ENCODE peak calls at places on chromosomes 13 and 19, in eight cellular contexts. One of them, this sample, is unnamed.

GRCh38 chr13:75236774-75237173 is 245.2 kb downstream of the TBC1D4 start:
- DNase-seq in dermis microvascular lymphatic vessel endothelial cell: no peak
- DNase-seq in RWPE2: no peak
- DNase-seq in stimulated activated CD8-positive, alpha-beta memory T cell treated with anti-CD3 and anti-CD28 coated beads, Interleukin-15, amount 100 ng/mL, for 1 hour: no peak
- DNase-seq in HEK293T: no peak
- DNase-seq in GM20000: no peak
- DNase-seq in stimulated activated CD4-positive, alpha-beta T cell treated with anti-CD3 and anti-CD28 coated beads, Interleukin-2, amount 100 ng/mL, for 24 hours: no peak
- DNase-seq in left ventricle myocardium superior: no peak
- DNase-seq in this sample: no peak

GRCh38 chr13:98775844-98776598 is 23.5 kb upstream of the SLC15A1 start:
- DNase-seq in dermis microvascular lymphatic vessel endothelial cell: peak; percentile 35
- DNase-seq in RWPE2: peak; percentile 84
- DNase-seq in stimulated activated CD8-positive, alpha-beta memory T cell treated with anti-CD3 and anti-CD28 coated beads, Interleukin-15, amount 100 ng/mL, for 1 hour: no peak
- DNase-seq in HEK293T: no peak
- DNase-seq in GM20000: no peak
- DNase-seq in stimulated activated CD4-positive, alpha-beta T cell treated with anti-CD3 and anti-CD28 coated beads, Interleukin-2, amount 100 ng/mL, for 24 hours: no peak
- DNase-seq in left ventricle myocardium superior: no peak
- DNase-seq in this sample: no peak

GRCh38 chr19:18422530-18423191 is 3.5 kb downstream of the SSBP4 start:
- DNase-seq in dermis microvascular lymphatic vessel endothelial cell: no peak
- DNase-seq in RWPE2: no peak
- DNase-seq in stimulated activated CD8-positive, alpha-beta memory T cell treated with anti-CD3 and anti-CD28 coated beads, Interleukin-15, amount 100 ng/mL, for 1 hour: no peak
- DNase-seq in HEK293T: no peak
- DNase-seq in GM20000: no peak
- DNase-seq in stimulated activated CD4-positive, alpha-beta T cell treated with anti-CD3 and anti-CD28 coated beads, Interleukin-2, amount 100 ng/mL, for 24 hours: no peak
- DNase-seq in left ventricle myocardium superior: no peak
- DNase-seq in this sample: no peak

GRCh38 chr19:32201661-32202060 is 143.7 kb upstream of the ZNF507 start:
- DNase-seq in dermis microvascular lymphatic vessel endothelial cell: peak; percentile 58
- DNase-seq in RWPE2: no peak
- DNase-seq in stimulated activated CD8-positive, alpha-beta memory T cell treated with anti-CD3 and anti-CD28 coated beads, Interleukin-15, amount 100 ng/mL, for 1 hour: no peak
- DNase-seq in HEK293T: no peak
- DNase-seq in GM20000: no peak
- DNase-seq in stimulated activated CD4-positive, alpha-beta T cell treated with anti-CD3 and anti-CD28 coated beads, Interleukin-2, amount 100 ng/mL, for 24 hours: peak; percentile 13
- DNase-seq in left ventricle myocardium superior: no peak
- DNase-seq in this sample: no peak

GRCh38 chr19:7550987-7551761 is 15.7 kb downstream of the PNPLA6 start:
- DNase-seq in dermis microvascular lymphatic vessel endothelial cell: peak; percentile 39
- DNase-seq in RWPE2: no peak
- DNase-seq in stimulated activated CD8-positive, alpha-beta memory T cell treated with anti-CD3 and anti-CD28 coated beads, Interleukin-15, amount 100 ng/mL, for 1 hour: no peak
- DNase-seq in HEK293T: peak; percentile 93
- DNase-seq in GM20000: peak; percentile 77
- DNase-seq in stimulated activated CD4-positive, alpha-beta T cell treated with anti-CD3 and anti-CD28 coated beads, Interleukin-2, amount 100 ng/mL, for 24 hours: peak; percentile 36
- DNase-seq in left ventricle myocardium superior: peak; percentile 82
- DNase-seq in this sample: no peak

GRCh38 chr19:48963371-48964204 is 1.5 kb upstream of the FTL start:
- DNase-seq in dermis microvascular lymphatic vessel endothelial cell: peak; percentile 70
- DNase-seq in RWPE2: no peak
- DNase-seq in stimulated activated CD8-positive, alpha-beta memory T cell treated with anti-CD3 and anti-CD28 coated beads, Interleukin-15, amount 100 ng/mL, for 1 hour: no peak
- DNase-seq in HEK293T: no peak
- DNase-seq in GM20000: peak; percentile 87
- DNase-seq in stimulated activated CD4-positive, alpha-beta T cell treated with anti-CD3 and anti-CD28 coated beads, Interleukin-2, amount 100 ng/mL, for 24 hours: peak; percentile 77
- DNase-seq in left ventricle myocardium superior: peak; percentile 84
- DNase-seq in this sample: peak; percentile 59

GRCh38 chr13:94056362-94056990 is 423.0 kb downstream of the DCT start:
- DNase-seq in dermis microvascular lymphatic vessel endothelial cell: no peak
- DNase-seq in RWPE2: no peak
- DNase-seq in stimulated activated CD8-positive, alpha-beta memory T cell treated with anti-CD3 and anti-CD28 coated beads, Interleukin-15, amount 100 ng/mL, for 1 hour: no peak
- DNase-seq in HEK293T: no peak
- DNase-seq in GM20000: no peak
- DNase-seq in stimulated activated CD4-positive, alpha-beta T cell treated with anti-CD3 and anti-CD28 coated beads, Interleukin-2, amount 100 ng/mL, for 24 hours: no peak
- DNase-seq in left ventricle myocardium superior: no peak
- DNase-seq in this sample: no peak

GRCh38 chr19:28482221-28482620 is 730.7 kb downstream of the UQCRFS1 start:
- DNase-seq in dermis microvascular lymphatic vessel endothelial cell: no peak
- DNase-seq in RWPE2: peak; percentile 66
- DNase-seq in stimulated activated CD8-positive, alpha-beta memory T cell treated with anti-CD3 and anti-CD28 coated beads, Interleukin-15, amount 100 ng/mL, for 1 hour: no peak
- DNase-seq in HEK293T: no peak
- DNase-seq in GM20000: no peak
- DNase-seq in stimulated activated CD4-positive, alpha-beta T cell treated with anti-CD3 and anti-CD28 coated beads, Interleukin-2, amount 100 ng/mL, for 24 hours: no peak
- DNase-seq in left ventricle myocardium superior: no peak
- DNase-seq in this sample: no peak

GRCh38 chr19:29511768-29512167 is 14.0 kb upstream of the VSTM2B start:
- DNase-seq in dermis microvascular lymphatic vessel endothelial cell: no peak
- DNase-seq in RWPE2: no peak
- DNase-seq in stimulated activated CD8-positive, alpha-beta memory T cell treated with anti-CD3 and anti-CD28 coated beads, Interleukin-15, amount 100 ng/mL, for 1 hour: no peak
- DNase-seq in HEK293T: no peak
- DNase-seq in GM20000: no peak
- DNase-seq in stimulated activated CD4-positive, alpha-beta T cell treated with anti-CD3 and anti-CD28 coated beads, Interleukin-2, amount 100 ng/mL, for 24 hours: no peak
- DNase-seq in left ventricle myocardium superior: no peak
- DNase-seq in this sample: no peak

GRCh38 chr13:106533101-106533939 is 2.1 kb downstream of the EFNB2 start:
- DNase-seq in dermis microvascular lymphatic vessel endothelial cell: peak; percentile 82
- DNase-seq in RWPE2: peak; percentile 73
- DNase-seq in stimulated activated CD8-positive, alpha-beta memory T cell treated with anti-CD3 and anti-CD28 coated beads, Interleukin-15, amount 100 ng/mL, for 1 hour: no peak
- DNase-seq in HEK293T: no peak
- DNase-seq in GM20000: peak; percentile 52
- DNase-seq in stimulated activated CD4-positive, alpha-beta T cell treated with anti-CD3 and anti-CD28 coated beads, Interleukin-2, amount 100 ng/mL, for 24 hours: peak; percentile 27
- DNase-seq in left ventricle myocardium superior: peak; percentile 89
- DNase-seq in this sample: peak; percentile 29

GRCh38 chr19:31659897-31660210 is 310.6 kb upstream of the TSHZ3 start:
- DNase-seq in dermis microvascular lymphatic vessel endothelial cell: no peak
- DNase-seq in RWPE2: no peak
- DNase-seq in stimulated activated CD8-positive, alpha-beta memory T cell treated with anti-CD3 and anti-CD28 coated beads, Interleukin-15, amount 100 ng/mL, for 1 hour: no peak
- DNase-seq in HEK293T: no peak
- DNase-seq in GM20000: no peak
- DNase-seq in stimulated activated CD4-positive, alpha-beta T cell treated with anti-CD3 and anti-CD28 coated beads, Interleukin-2, amount 100 ng/mL, for 24 hours: no peak
- DNase-seq in left ventricle myocardium superior: no peak
- DNase-seq in this sample: no peak

GRCh38 chr19:32519023-32519422 is 62.0 kb upstream of the PDCD5 start:
- DNase-seq in dermis microvascular lymphatic vessel endothelial cell: peak; percentile 4
- DNase-seq in RWPE2: no peak
- DNase-seq in stimulated activated CD8-positive, alpha-beta memory T cell treated with anti-CD3 and anti-CD28 coated beads, Interleukin-15, amount 100 ng/mL, for 1 hour: no peak
- DNase-seq in HEK293T: no peak
- DNase-seq in GM20000: no peak
- DNase-seq in stimulated activated CD4-positive, alpha-beta T cell treated with anti-CD3 and anti-CD28 coated beads, Interleukin-2, amount 100 ng/mL, for 24 hours: no peak
- DNase-seq in left ventricle myocardium superior: no peak
- DNase-seq in this sample: no peak

GRCh38 chr13:111179908-111180756 is 65.0 kb downstream of the ARHGEF7 start:
- DNase-seq in dermis microvascular lymphatic vessel endothelial cell: no peak
- DNase-seq in RWPE2: no peak
- DNase-seq in stimulated activated CD8-positive, alpha-beta memory T cell treated with anti-CD3 and anti-CD28 coated beads, Interleukin-15, amount 100 ng/mL, for 1 hour: no peak
- DNase-seq in HEK293T: no peak
- DNase-seq in GM20000: no peak
- DNase-seq in stimulated activated CD4-positive, alpha-beta T cell treated with anti-CD3 and anti-CD28 coated beads, Interleukin-2, amount 100 ng/mL, for 24 hours: no peak
- DNase-seq in left ventricle myocardium superior: no peak
- DNase-seq in this sample: no peak

GRCh38 chr19:5132698-5133651 is 164.1 kb downstream of the KDM4B start:
- DNase-seq in dermis microvascular lymphatic vessel endothelial cell: no peak
- DNase-seq in RWPE2: no peak
- DNase-seq in stimulated activated CD8-positive, alpha-beta memory T cell treated with anti-CD3 and anti-CD28 coated beads, Interleukin-15, amount 100 ng/mL, for 1 hour: no peak
- DNase-seq in HEK293T: no peak
- DNase-seq in GM20000: no peak
- DNase-seq in stimulated activated CD4-positive, alpha-beta T cell treated with anti-CD3 and anti-CD28 coated beads, Interleukin-2, amount 100 ng/mL, for 24 hours: no peak
- DNase-seq in left ventricle myocardium superior: no peak
- DNase-seq in this sample: no peak

GRCh38 chr13:100954430-100955361 is 280.1 kb upstream of the TMTC4 start:
- DNase-seq in dermis microvascular lymphatic vessel endothelial cell: peak; percentile 6
- DNase-seq in RWPE2: no peak
- DNase-seq in stimulated activated CD8-positive, alpha-beta memory T cell treated with anti-CD3 and anti-CD28 coated beads, Interleukin-15, amount 100 ng/mL, for 1 hour: no peak
- DNase-seq in HEK293T: no peak
- DNase-seq in GM20000: no peak
- DNase-seq in stimulated activated CD4-positive, alpha-beta T cell treated with anti-CD3 and anti-CD28 coated beads, Interleukin-2, amount 100 ng/mL, for 24 hours: no peak
- DNase-seq in left ventricle myocardium superior: no peak
- DNase-seq in this sample: no peak

GRCh38 chr13:74134777-74135305 is 637 bp upstream of the KLF12 start:
- DNase-seq in dermis microvascular lymphatic vessel endothelial cell: peak; percentile 22
- DNase-seq in RWPE2: peak; percentile 70
- DNase-seq in stimulated activated CD8-positive, alpha-beta memory T cell treated with anti-CD3 and anti-CD28 coated beads, Interleukin-15, amount 100 ng/mL, for 1 hour: peak; percentile 24
- DNase-seq in HEK293T: peak; percentile 72
- DNase-seq in GM20000: peak; percentile 67
- DNase-seq in stimulated activated CD4-positive, alpha-beta T cell treated with anti-CD3 and anti-CD28 coated beads, Interleukin-2, amount 100 ng/mL, for 24 hours: peak; percentile 76
- DNase-seq in left ventricle myocardium superior: peak; percentile 81
- DNase-seq in this sample: no peak

GRCh38 chr13:97288486-97288900 is 66.4 kb downstream of the MBNL2 start:
- DNase-seq in dermis microvascular lymphatic vessel endothelial cell: no peak
- DNase-seq in RWPE2: no peak
- DNase-seq in stimulated activated CD8-positive, alpha-beta memory T cell treated with anti-CD3 and anti-CD28 coated beads, Interleukin-15, amount 100 ng/mL, for 1 hour: no peak
- DNase-seq in HEK293T: no peak
- DNase-seq in GM20000: no peak
- DNase-seq in stimulated activated CD4-positive, alpha-beta T cell treated with anti-CD3 and anti-CD28 coated beads, Interleukin-2, amount 100 ng/mL, for 24 hours: no peak
- DNase-seq in left ventricle myocardium superior: no peak
- DNase-seq in this sample: no peak

GRCh38 chr13:98890186-98890585 is 87.7 kb downstream of the DOCK9 start:
- DNase-seq in dermis microvascular lymphatic vessel endothelial cell: peak; percentile 84
- DNase-seq in RWPE2: no peak
- DNase-seq in stimulated activated CD8-positive, alpha-beta memory T cell treated with anti-CD3 and anti-CD28 coated beads, Interleukin-15, amount 100 ng/mL, for 1 hour: no peak
- DNase-seq in HEK293T: no peak
- DNase-seq in GM20000: no peak
- DNase-seq in stimulated activated CD4-positive, alpha-beta T cell treated with anti-CD3 and anti-CD28 coated beads, Interleukin-2, amount 100 ng/mL, for 24 hours: peak; percentile 47
- DNase-seq in left ventricle myocardium superior: no peak
- DNase-seq in this sample: peak; percentile 35

GRCh38 chr19:35901854-35902661 is at the start of gene HCST:
- DNase-seq in dermis microvascular lymphatic vessel endothelial cell: no peak
- DNase-seq in RWPE2: no peak
- DNase-seq in stimulated activated CD8-positive, alpha-beta memory T cell treated with anti-CD3 and anti-CD28 coated beads, Interleukin-15, amount 100 ng/mL, for 1 hour: no peak
- DNase-seq in HEK293T: no peak
- DNase-seq in GM20000: peak; percentile 60
- DNase-seq in stimulated activated CD4-positive, alpha-beta T cell treated with anti-CD3 and anti-CD28 coated beads, Interleukin-2, amount 100 ng/mL, for 24 hours: no peak
- DNase-seq in left ventricle myocardium superior: no peak
- DNase-seq in this sample: no peak

GRCh38 chr19:7293795-7294570 is at the start of gene INSR:
- DNase-seq in dermis microvascular lymphatic vessel endothelial cell: peak; percentile 92
- DNase-seq in RWPE2: no peak
- DNase-seq in stimulated activated CD8-positive, alpha-beta memory T cell treated with anti-CD3 and anti-CD28 coated beads, Interleukin-15, amount 100 ng/mL, for 1 hour: no peak
- DNase-seq in HEK293T: peak; percentile 94
- DNase-seq in GM20000: peak; percentile 97
- DNase-seq in stimulated activated CD4-positive, alpha-beta T cell treated with anti-CD3 and anti-CD28 coated beads, Interleukin-2, amount 100 ng/mL, for 24 hours: peak; percentile 81
- DNase-seq in left ventricle myocardium superior: peak; percentile 93
- DNase-seq in this sample: peak; percentile 49

GRCh38 chr13:34863360-34864135 is 78.5 kb upstream of the NBEA start:
- DNase-seq in dermis microvascular lymphatic vessel endothelial cell: no peak
- DNase-seq in RWPE2: no peak
- DNase-seq in stimulated activated CD8-positive, alpha-beta memory T cell treated with anti-CD3 and anti-CD28 coated beads, Interleukin-15, amount 100 ng/mL, for 1 hour: no peak
- DNase-seq in HEK293T: peak; percentile 18
- DNase-seq in GM20000: no peak
- DNase-seq in stimulated activated CD4-positive, alpha-beta T cell treated with anti-CD3 and anti-CD28 coated beads, Interleukin-2, amount 100 ng/mL, for 24 hours: no peak
- DNase-seq in left ventricle myocardium superior: no peak
- DNase-seq in this sample: no peak

GRCh38 chr19:39175564-39175963 is 21.2 kb upstream of the NCCRP1 start:
- DNase-seq in dermis microvascular lymphatic vessel endothelial cell: no peak
- DNase-seq in RWPE2: no peak
- DNase-seq in stimulated activated CD8-positive, alpha-beta memory T cell treated with anti-CD3 and anti-CD28 coated beads, Interleukin-15, amount 100 ng/mL, for 1 hour: no peak
- DNase-seq in HEK293T: no peak
- DNase-seq in GM20000: no peak
- DNase-seq in stimulated activated CD4-positive, alpha-beta T cell treated with anti-CD3 and anti-CD28 coated beads, Interleukin-2, amount 100 ng/mL, for 24 hours: no peak
- DNase-seq in left ventricle myocardium superior: no peak
- DNase-seq in this sample: no peak

GRCh38 chr19:2952953-2953481 is 8.2 kb upstream of the ZNF77 start:
- DNase-seq in dermis microvascular lymphatic vessel endothelial cell: no peak
- DNase-seq in RWPE2: no peak
- DNase-seq in stimulated activated CD8-positive, alpha-beta memory T cell treated with anti-CD3 and anti-CD28 coated beads, Interleukin-15, amount 100 ng/mL, for 1 hour: no peak
- DNase-seq in HEK293T: no peak
- DNase-seq in GM20000: no peak
- DNase-seq in stimulated activated CD4-positive, alpha-beta T cell treated with anti-CD3 and anti-CD28 coated beads, Interleukin-2, amount 100 ng/mL, for 24 hours: no peak
- DNase-seq in left ventricle myocardium superior: no peak
- DNase-seq in this sample: no peak

GRCh38 chr19:3183721-3184641 is 1.7 kb upstream of the NCLN start:
- DNase-seq in dermis microvascular lymphatic vessel endothelial cell: no peak
- DNase-seq in RWPE2: no peak
- DNase-seq in stimulated activated CD8-positive, alpha-beta memory T cell treated with anti-CD3 and anti-CD28 coated beads, Interleukin-15, amount 100 ng/mL, for 1 hour: no peak
- DNase-seq in HEK293T: no peak
- DNase-seq in GM20000: no peak
- DNase-seq in stimulated activated CD4-positive, alpha-beta T cell treated with anti-CD3 and anti-CD28 coated beads, Interleukin-2, amount 100 ng/mL, for 24 hours: no peak
- DNase-seq in left ventricle myocardium superior: no peak
- DNase-seq in this sample: no peak

GRCh38 chr19:49595819-49596404 is 4.9 kb downstream of the PRR12 start:
- DNase-seq in dermis microvascular lymphatic vessel endothelial cell: no peak
- DNase-seq in RWPE2: no peak
- DNase-seq in stimulated activated CD8-positive, alpha-beta memory T cell treated with anti-CD3 and anti-CD28 coated beads, Interleukin-15, amount 100 ng/mL, for 1 hour: no peak
- DNase-seq in HEK293T: no peak
- DNase-seq in GM20000: peak; percentile 18
- DNase-seq in stimulated activated CD4-positive, alpha-beta T cell treated with anti-CD3 and anti-CD28 coated beads, Interleukin-2, amount 100 ng/mL, for 24 hours: no peak
- DNase-seq in left ventricle myocardium superior: no peak
- DNase-seq in this sample: no peak

GRCh38 chr19:35901055-35901644 is 810 bp upstream of the NFKBID start:
- DNase-seq in dermis microvascular lymphatic vessel endothelial cell: no peak
- DNase-seq in RWPE2: no peak
- DNase-seq in stimulated activated CD8-positive, alpha-beta memory T cell treated with anti-CD3 and anti-CD28 coated beads, Interleukin-15, amount 100 ng/mL, for 1 hour: no peak
- DNase-seq in HEK293T: no peak
- DNase-seq in GM20000: no peak
- DNase-seq in stimulated activated CD4-positive, alpha-beta T cell treated with anti-CD3 and anti-CD28 coated beads, Interleukin-2, amount 100 ng/mL, for 24 hours: no peak
- DNase-seq in left ventricle myocardium superior: no peak
- DNase-seq in this sample: no peak

GRCh38 chr13:26663801-26664200 is 96.8 kb downstream of the GPR12 start:
- DNase-seq in dermis microvascular lymphatic vessel endothelial cell: peak; percentile 82
- DNase-seq in RWPE2: no peak
- DNase-seq in stimulated activated CD8-positive, alpha-beta memory T cell treated with anti-CD3 and anti-CD28 coated beads, Interleukin-15, amount 100 ng/mL, for 1 hour: no peak
- DNase-seq in HEK293T: no peak
- DNase-seq in GM20000: no peak
- DNase-seq in stimulated activated CD4-positive, alpha-beta T cell treated with anti-CD3 and anti-CD28 coated beads, Interleukin-2, amount 100 ng/mL, for 24 hours: no peak
- DNase-seq in left ventricle myocardium superior: no peak
- DNase-seq in this sample: no peak

GRCh38 chr19:42277821-42278809 is 9.1 kb downstream of the CIC start:
- DNase-seq in dermis microvascular lymphatic vessel endothelial cell: peak; percentile 71
- DNase-seq in RWPE2: peak; percentile 86
- DNase-seq in stimulated activated CD8-positive, alpha-beta memory T cell treated with anti-CD3 and anti-CD28 coated beads, Interleukin-15, amount 100 ng/mL, for 1 hour: no peak
- DNase-seq in HEK293T: no peak
- DNase-seq in GM20000: no peak
- DNase-seq in stimulated activated CD4-positive, alpha-beta T cell treated with anti-CD3 and anti-CD28 coated beads, Interleukin-2, amount 100 ng/mL, for 24 hours: no peak
- DNase-seq in left ventricle myocardium superior: peak; percentile 47
- DNase-seq in this sample: no peak

GRCh38 chr19:7795555-7796161 is 32.6 kb downstream of the CLEC4M start:
- DNase-seq in dermis microvascular lymphatic vessel endothelial cell: peak; percentile 87
- DNase-seq in RWPE2: no peak
- DNase-seq in stimulated activated CD8-positive, alpha-beta memory T cell treated with anti-CD3 and anti-CD28 coated beads, Interleukin-15, amount 100 ng/mL, for 1 hour: no peak
- DNase-seq in HEK293T: no peak
- DNase-seq in GM20000: no peak
- DNase-seq in stimulated activated CD4-positive, alpha-beta T cell treated with anti-CD3 and anti-CD28 coated beads, Interleukin-2, amount 100 ng/mL, for 24 hours: no peak
- DNase-seq in left ventricle myocardium superior: no peak
- DNase-seq in this sample: no peak

GRCh38 chr19:58409010-58409790 is 751 bp downstream of the ZNF584 start:
- DNase-seq in dermis microvascular lymphatic vessel endothelial cell: peak; percentile 31
- DNase-seq in RWPE2: no peak
- DNase-seq in stimulated activated CD8-positive, alpha-beta memory T cell treated with anti-CD3 and anti-CD28 coated beads, Interleukin-15, amount 100 ng/mL, for 1 hour: no peak
- DNase-seq in HEK293T: no peak
- DNase-seq in GM20000: peak; percentile 34
- DNase-seq in stimulated activated CD4-positive, alpha-beta T cell treated with anti-CD3 and anti-CD28 coated beads, Interleukin-2, amount 100 ng/mL, for 24 hours: peak; percentile 51
- DNase-seq in left ventricle myocardium superior: peak; percentile 48
- DNase-seq in this sample: no peak

GRCh38 chr19:58252102-58252685 is 23.5 kb downstream of the ZNF544 start:
- DNase-seq in dermis microvascular lymphatic vessel endothelial cell: no peak
- DNase-seq in RWPE2: no peak
- DNase-seq in stimulated activated CD8-positive, alpha-beta memory T cell treated with anti-CD3 and anti-CD28 coated beads, Interleukin-15, amount 100 ng/mL, for 1 hour: no peak
- DNase-seq in HEK293T: no peak
- DNase-seq in GM20000: no peak
- DNase-seq in stimulated activated CD4-positive, alpha-beta T cell treated with anti-CD3 and anti-CD28 coated beads, Interleukin-2, amount 100 ng/mL, for 24 hours: no peak
- DNase-seq in left ventricle myocardium superior: no peak
- DNase-seq in this sample: no peak

GRCh38 chr13:34864650-34865049 is 77.4 kb upstream of the NBEA start:
- DNase-seq in dermis microvascular lymphatic vessel endothelial cell: no peak
- DNase-seq in RWPE2: no peak
- DNase-seq in stimulated activated CD8-positive, alpha-beta memory T cell treated with anti-CD3 and anti-CD28 coated beads, Interleukin-15, amount 100 ng/mL, for 1 hour: no peak
- DNase-seq in HEK293T: no peak
- DNase-seq in GM20000: no peak
- DNase-seq in stimulated activated CD4-positive, alpha-beta T cell treated with anti-CD3 and anti-CD28 coated beads, Interleukin-2, amount 100 ng/mL, for 24 hours: no peak
- DNase-seq in left ventricle myocardium superior: no peak
- DNase-seq in this sample: no peak

GRCh38 chr19:49908480-49909420 is 12.1 kb upstream of the IL4I1 start:
- DNase-seq in dermis microvascular lymphatic vessel endothelial cell: no peak
- DNase-seq in RWPE2: no peak
- DNase-seq in stimulated activated CD8-positive, alpha-beta memory T cell treated with anti-CD3 and anti-CD28 coated beads, Interleukin-15, amount 100 ng/mL, for 1 hour: no peak
- DNase-seq in HEK293T: no peak
- DNase-seq in GM20000: no peak
- DNase-seq in stimulated activated CD4-positive, alpha-beta T cell treated with anti-CD3 and anti-CD28 coated beads, Interleukin-2, amount 100 ng/mL, for 24 hours: no peak
- DNase-seq in left ventricle myocardium superior: no peak
- DNase-seq in this sample: no peak

GRCh38 chr19:11279505-11280236 is 16.3 kb upstream of the TSPAN16 start:
- DNase-seq in dermis microvascular lymphatic vessel endothelial cell: peak; percentile 48
- DNase-seq in RWPE2: no peak
- DNase-seq in stimulated activated CD8-positive, alpha-beta memory T cell treated with anti-CD3 and anti-CD28 coated beads, Interleukin-15, amount 100 ng/mL, for 1 hour: no peak
- DNase-seq in HEK293T: no peak
- DNase-seq in GM20000: peak; percentile 73
- DNase-seq in stimulated activated CD4-positive, alpha-beta T cell treated with anti-CD3 and anti-CD28 coated beads, Interleukin-2, amount 100 ng/mL, for 24 hours: peak; percentile 19
- DNase-seq in left ventricle myocardium superior: no peak
- DNase-seq in this sample: no peak

This sample was measured in GOT3.